ENCODE peak calls at places on chromosome 17, in nine cellular contexts. R is GF-D8; Z is glutamatergic neuron; U is KG1; P is dermis blood vessel endothelial cell; S is RPMI8226; I is CD8-positive, alpha-beta memory T cell; W is T1000; C is T-cell. F is an unnamed sample.

GRCh38 chr17:76920364-76921139 is 52.3 kb downstream of the MGAT5B start:
- DNase-seq in U (no peak), R (no peak), P (no peak), C (no peak), Z (no peak), S (no peak), I (no peak), W (no peak), F (no peak)

GRCh38 chr17:62753562-62753961 is 54.6 kb downstream of the MARCHF10 start:
- DNase-seq in U (no peak), P (no peak), C (no peak), W (no peak), I (no peak), Z (no peak), R (no peak), S (no peak), F (no peak)

GRCh38 chr17:51701501-51701900 is 441.2 kb downstream of the UTP18 start:
- DNase-seq in U (no peak), Z (no peak), C (no peak), R (no peak), W (no peak), S (no peak), I (no peak), P (no peak), F (no peak)

GRCh38 chr17:1455291-1455747 is 713 bp downstream of the CRK start:
- DNase-seq in S (peak; percentile 58), Z (peak; percentile 75), P (peak; percentile 80), I (no peak), C (peak; percentile 14), R (no peak), U (no peak), W (peak; percentile 42), F (no peak)

GRCh38 chr17:82242977-82243647 is 14.3 kb downstream of the SLC16A3 start:
- DNase-seq in S (no peak), P (no peak), Z (no peak), C (no peak), R (no peak), I (no peak), W (peak; percentile 48), U (no peak), F (no peak)

GRCh38 chr17:65774787-65775186 is 213.3 kb upstream of the AXIN2 start:
- DNase-seq in P (no peak), Z (no peak), C (no peak), U (peak; percentile 8), S (no peak), R (no peak), I (no peak), W (no peak), F (no peak)

GRCh38 chr17:44115585-44116415 is 7.6 kb downstream of the HDAC5 start:
- DNase-seq in U (no peak), I (no peak), W (peak; percentile 41), R (peak; percentile 7), P (peak; percentile 74), Z (peak; percentile 60), C (no peak), S (peak; percentile 31), F (no peak)

GRCh38 chr17:31788571-31788946 is 70.5 kb downstream of the COPRS start:
- DNase-seq in W (no peak), C (no peak), P (no peak), I (no peak), Z (no peak), S (no peak), U (no peak), R (no peak), F (no peak)

GRCh38 chr17:61720016-61720795 is 129.2 kb upstream of the NACA2 start:
- DNase-seq in W (no peak), I (no peak), U (no peak), R (no peak), S (no peak), C (no peak), Z (no peak), P (no peak), F (no peak)

F was measured in effector CD4-positive, alpha-beta T cell.